ENCODE peak calls at places on chromosome 4, in six cellular contexts. D is GM19239; V is heart right ventricle; B is NCI-H146; F is naive thymus-derived CD4-positive, alpha-beta T cell; C is right lobe of liver. A is an unnamed sample.

GRCh38 chr4:8350841-8351461 is 81.4 kb downstream of the HTRA3 start:
- DNase-seq in D (no peak), V (no peak), B (no peak), F (no peak), C (no peak), A (no peak)

GRCh38 chr4:136002316-136002715 is 1530.0 kb downstream of the PCDH18 start:
- DNase-seq in D (no peak), V (no peak), B (no peak), F (no peak), C (no peak), A (no peak)

GRCh38 chr4:137390141-137390540 is 142.2 kb downstream of the PCDH18 start:
- DNase-seq in D (no peak), V (no peak), B (no peak), F (no peak), C (no peak), A (no peak)

GRCh38 chr4:88002786-88003185 is 4.6 kb upstream of the PKD2 start:
- DNase-seq in D (no peak), V (no peak), B (no peak), F (no peak), C (no peak), A (peak; percentile 19)

GRCh38 chr4:83348074-83348473 is 13.4 kb upstream of the HPSE start:
- DNase-seq in D (no peak), V (no peak), B (no peak), F (no peak), C (no peak), A (no peak)

GRCh38 chr4:141134051-141134450 is 782 bp upstream of the RNF150 start:
- DNase-seq in D (no peak), V (no peak), B (no peak), F (no peak), C (no peak), A (no peak)

GRCh38 chr4:25900310-25900709 is 13.7 kb upstream of the SMIM20 start:
- DNase-seq in D (no peak), V (no peak), B (no peak), F (no peak), C (no peak), A (no peak)

GRCh38 chr4:144648042-144648441 is 2.1 kb downstream of the HHIP start:
- DNase-seq in D (no peak), V (no peak), B (peak; percentile 10), F (no peak), C (no peak), A (no peak)

GRCh38 chr4:151319490-151319889 is 5.9 kb downstream of the SH3D19 start:
- DNase-seq in D (no peak), V (no peak), B (no peak), F (no peak), C (no peak), A (no peak)

GRCh38 chr4:77481856-77482255 is 123.8 kb upstream of the CXCL13 start:
- DNase-seq in D (no peak), V (no peak), B (no peak), F (no peak), C (no peak), A (no peak)

GRCh38 chr4:10212901-10213300 is 96.3 kb upstream of the WDR1 start:
- DNase-seq in D (no peak), V (peak; percentile 7), B (no peak), F (no peak), C (no peak), A (no peak)

GRCh38 chr4:36420111-36420679 is 138.8 kb downstream of the DTHD1 start:
- DNase-seq in D (no peak), V (no peak), B (no peak), F (no peak), C (no peak), A (no peak)

GRCh38 chr4:97819314-97819713 is 324.0 kb downstream of the STPG2 start:
- DNase-seq in D (no peak), V (no peak), B (no peak), F (no peak), C (no peak), A (no peak)

GRCh38 chr4:172865531-172866127 is 303.0 kb upstream of the GALNT7 start:
- DNase-seq in D (no peak), V (no peak), B (peak; percentile 52), F (no peak), C (no peak), A (no peak)

GRCh38 chr4:165207431-165208321 is at the start of gene KLHL2:
- DNase-seq in D (peak; percentile 88), V (peak; percentile 82), B (peak; percentile 83), F (peak; percentile 66), C (peak; percentile 92), A (peak; percentile 73)

GRCh38 chr4:7647211-7647931 is 212.6 kb upstream of the PSAPL1 start:
- DNase-seq in D (no peak), V (no peak), B (no peak), F (no peak), C (no peak), A (no peak)

GRCh38 chr4:81913427-81913878 is 441.7 kb upstream of the RASGEF1B start:
- DNase-seq in D (peak; percentile 39), V (peak; percentile 25), B (peak; percentile 61), F (peak; percentile 64), C (no peak), A (peak; percentile 65)

GRCh38 chr4:60805500-60806313 is 394.4 kb upstream of the ADGRL3 start:
- DNase-seq in D (peak; percentile 0), V (no peak), B (peak; percentile 62), F (no peak), C (no peak), A (peak; percentile 0)

GRCh38 chr4:57490520-57490919 is 380.3 kb upstream of the IGFBP7 start:
- DNase-seq in D (no peak), V (peak; percentile 28), B (no peak), F (no peak), C (no peak), A (no peak)

GRCh38 chr4:12411072-12411471 is 982.4 kb upstream of the HS3ST1 start:
- DNase-seq in D (no peak), V (no peak), B (no peak), F (no peak), C (no peak), A (no peak)

GRCh38 chr4:54842226-54843055 is 184.7 kb downstream of the KIT start:
- DNase-seq in D (no peak), V (no peak), B (no peak), F (no peak), C (no peak), A (no peak)

GRCh38 chr4:100174985-100175383 is 15.3 kb downstream of the DDIT4L start:
- DNase-seq in D (no peak), V (no peak), B (no peak), F (no peak), C (no peak), A (no peak)

GRCh38 chr4:122259849-122260248 is 107.7 kb downstream of the BLTP1 start:
- DNase-seq in D (no peak), V (no peak), B (no peak), F (no peak), C (no peak), A (no peak)

GRCh38 chr4:13860126-13860525 is 232.6 kb upstream of the BOD1L1 start:
- DNase-seq in D (no peak), V (no peak), B (no peak), F (no peak), C (no peak), A (no peak)

GRCh38 chr4:35125995-35126712 is 1118.2 kb downstream of the ARAP2 start:
- DNase-seq in D (no peak), V (no peak), B (peak; percentile 69), F (no peak), C (peak; percentile 64), A (no peak)

GRCh38 chr4:1984406-1985191 is 24.2 kb downstream of the NELFA start:
- DNase-seq in D (no peak), V (no peak), B (no peak), F (no peak), C (peak; percentile 47), A (no peak)

GRCh38 chr4:26208237-26208985 is 112.4 kb upstream of the RBPJ start:
- DNase-seq in D (no peak), V (no peak), B (no peak), F (no peak), C (no peak), A (no peak)

GRCh38 chr4:136742330-136742729 is 790.0 kb downstream of the PCDH18 start:
- DNase-seq in D (no peak), V (no peak), B (no peak), F (no peak), C (no peak), A (no peak)

GRCh38 chr4:105246712-105247111 is 100.0 kb downstream of the TET2 start:
- DNase-seq in D (no peak), V (no peak), B (no peak), F (no peak), C (no peak), A (no peak)

GRCh38 chr4:163269874-163270273 is 62.5 kb downstream of the NPY1R start:
- DNase-seq in D (no peak), V (no peak), B (no peak), F (no peak), C (no peak), A (no peak)

GRCh38 chr4:8907596-8908205 is 36.1 kb upstream of the HMX1 start:
- DNase-seq in D (no peak), V (no peak), B (no peak), F (no peak), C (peak; percentile 49), A (peak; percentile 52)

GRCh38 chr4:10172278-10173038 is 55.9 kb upstream of the WDR1 start:
- DNase-seq in D (no peak), V (no peak), B (no peak), F (no peak), C (no peak), A (no peak)

A was measured in Daoy.